ENCODE peak calls at places on chromosomes 12 and 14, in nine cellular contexts. Z is T-helper 2 cell; N is body of pancreas; H is testis; R is colonic mucosa; P is hepatic stellate cell; J is ACHN; C is stimulated activated CD8-positive, alpha-beta memory T cell treated with anti-CD3 and anti-CD28 coated beads, Interleukin-4, amount 100 ng/mL, for 1 hour; Q is osteocyte. X is an unnamed sample.

GRCh38 chr12:15603461-15604085 is 185.6 kb downstream of the EPS8 start:
- DNase-seq in C (no peak), Q (no peak), J (no peak), Z (no peak), H (no peak), N (no peak), P (no peak), R (no peak), X (no peak)

GRCh38 chr14:68899033-68899603 is 80.0 kb downstream of the ACTN1 start:
- DNase-seq in P (no peak), Q (no peak), H (no peak), Z (peak; percentile 41), R (no peak), J (no peak), C (no peak), N (no peak), X (no peak)

GRCh38 chr14:30996892-30997659 is 28.4 kb upstream of the AP4S1 start:
- DNase-seq in Z (no peak), Q (no peak), H (no peak), R (no peak), P (no peak), N (no peak), C (no peak), J (no peak), X (no peak)

GRCh38 chr12:10960260-10960659 is 21.2 kb upstream of the TAS2R14 start:
- DNase-seq in Q (no peak), Z (peak; percentile 24), P (no peak), N (no peak), J (no peak), H (no peak), C (no peak), R (no peak), X (no peak)

GRCh38 chr12:55847033-55847432 is 4.3 kb upstream of the MMP19 start:
- DNase-seq in N (no peak), Z (no peak), Q (no peak), P (peak; percentile 36), R (no peak), C (no peak), J (no peak), H (no peak), X (no peak)

GRCh38 chr12:118189761-118190181 is 53.8 kb downstream of the PEBP1 start:
- DNase-seq in Z (no peak), J (no peak), H (peak; percentile 54), P (peak; percentile 30), R (peak; percentile 20), C (no peak), N (peak; percentile 29), Q (no peak), X (no peak)

GRCh38 chr12:103665971-103666370 is 78.9 kb downstream of the STAB2 start:
- DNase-seq in N (no peak), Q (no peak), J (no peak), H (no peak), R (no peak), Z (no peak), C (no peak), P (no peak), X (no peak)

GRCh38 chr12:81146228-81147225 is 68.6 kb downstream of the ACSS3 start:
- DNase-seq in Q (no peak), R (no peak), C (no peak), H (no peak), N (no peak), Z (no peak), P (no peak), J (no peak), X (no peak)

GRCh38 chr14:63611078-63611477 is 30.6 kb downstream of the WDR89 start:
- DNase-seq in J (no peak), Q (no peak), C (no peak), N (no peak), H (no peak), P (no peak), R (no peak), Z (no peak), X (no peak)

GRCh38 chr12:123530683-123531082 is 2.8 kb downstream of the RILPL1 start:
- DNase-seq in H (no peak), J (no peak), P (no peak), Q (no peak), C (no peak), N (no peak), R (no peak), Z (no peak), X (no peak)

GRCh38 chr12:112314981-112315380 is 67.2 kb downstream of the HECTD4 start:
- DNase-seq in H (no peak), Q (no peak), R (no peak), J (peak; percentile 27), C (no peak), P (no peak), Z (no peak), N (peak; percentile 60), X (no peak)

GRCh38 chr12:12181516-12181915 is 85.3 kb downstream of the LRP6 start:
- DNase-seq in H (no peak), Q (no peak), N (no peak), Z (no peak), C (no peak), P (no peak), J (no peak), R (no peak), X (no peak)

GRCh38 chr14:72420749-72421452 is 473.0 kb downstream of the DPF3 start:
- DNase-seq in R (peak; percentile 80), P (peak; percentile 34), Z (peak; percentile 16), J (peak; percentile 66), N (peak; percentile 43), Q (peak; percentile 91), C (peak; percentile 34), H (peak; percentile 96), X (no peak)

GRCh38 chr14:55562135-55562534 is 17.9 kb upstream of the KTN1 start:
- DNase-seq in Z (no peak), H (no peak), Q (no peak), P (no peak), R (no peak), N (no peak), C (no peak), J (no peak), X (no peak)

GRCh38 chr14:89279649-89280232 is 137.3 kb downstream of the FOXN3 start:
- DNase-seq in P (no peak), Z (no peak), C (no peak), N (no peak), H (no peak), R (no peak), Q (no peak), J (no peak), X (no peak)

GRCh38 chr12:63420206-63420644 is 248.1 kb downstream of the DPY19L2 start:
- DNase-seq in Q (no peak), H (peak; percentile 77), C (no peak), P (peak; percentile 33), R (peak; percentile 47), Z (no peak), J (peak; percentile 79), N (no peak), X (no peak)

X was measured in vagina.